ENCODE peak calls at places on chromosomes 11 and 22, in four cellular contexts. One of them, this sample, is unnamed.

GRCh38 chr11:116782728-116783127 is 5.1 kb downstream of the ZPR1 start:
- DNase-seq in brain microvascular endothelial cell: no peak
- DNase-seq in fibroblast of lung: peak; percentile 54
- DNase-seq in Calu3: no peak
- DNase-seq in this sample: peak; percentile 19

GRCh38 chr11:36411202-36411640 is 98.9 kb downstream of the TRAF6 start:
- DNase-seq in brain microvascular endothelial cell: no peak
- DNase-seq in Calu3: no peak
- DNase-seq in fibroblast of lung: no peak
- DNase-seq in this sample: no peak

GRCh38 chr22:19713650-19714319 is 518 bp upstream of the SEPTIN5 start:
- DNase-seq in fibroblast of lung: no peak
- DNase-seq in brain microvascular endothelial cell: no peak
- DNase-seq in Calu3: peak; percentile 28
- DNase-seq in this sample: no peak

GRCh38 chr11:57354699-57355098 is 16.5 kb downstream of the P2RX3 start:
- DNase-seq in Calu3: no peak
- DNase-seq in brain microvascular endothelial cell: no peak
- DNase-seq in fibroblast of lung: no peak
- DNase-seq in this sample: no peak

GRCh38 chr22:21621891-21622623 is 7.8 kb downstream of the YDJC start:
- DNase-seq in fibroblast of lung: no peak
- DNase-seq in Calu3: no peak
- DNase-seq in brain microvascular endothelial cell: no peak
- DNase-seq in this sample: no peak

GRCh38 chr22:42930810-42931420 is 73.8 kb upstream of the ARFGAP3 start:
- DNase-seq in brain microvascular endothelial cell: peak; percentile 40
- DNase-seq in Calu3: peak; percentile 67
- DNase-seq in fibroblast of lung: peak; percentile 56
- DNase-seq in this sample: no peak

GRCh38 chr11:14336507-14337503 is 22.2 kb downstream of the RRAS2 start:
- DNase-seq in fibroblast of lung: peak; percentile 95
- DNase-seq in brain microvascular endothelial cell: peak; percentile 98
- DNase-seq in Calu3: no peak
- DNase-seq in this sample: peak; percentile 92

GRCh38 chr11:85787809-85788805 is 22.8 kb downstream of the SYTL2 start:
- DNase-seq in Calu3: peak; percentile 28
- DNase-seq in brain microvascular endothelial cell: no peak
- DNase-seq in fibroblast of lung: no peak
- DNase-seq in this sample: no peak

GRCh38 chr22:36922097-36922608 is 8.7 kb downstream of the CSF2RB start:
- DNase-seq in Calu3: no peak
- DNase-seq in fibroblast of lung: no peak
- DNase-seq in brain microvascular endothelial cell: no peak
- DNase-seq in this sample: no peak

GRCh38 chr11:117479372-117479771 is 151.7 kb downstream of the CEP164 start:
- DNase-seq in brain microvascular endothelial cell: no peak
- DNase-seq in Calu3: no peak
- DNase-seq in fibroblast of lung: no peak
- DNase-seq in this sample: no peak

GRCh38 chr11:28110839-28111235 is 2.6 kb downstream of the METTL15 start:
- DNase-seq in Calu3: no peak
- DNase-seq in fibroblast of lung: peak; percentile 35
- DNase-seq in brain microvascular endothelial cell: no peak
- DNase-seq in this sample: peak; percentile 47

GRCh38 chr11:95082576-95083001 is 7.1 kb upstream of the ENDOD1 start:
- DNase-seq in fibroblast of lung: no peak
- DNase-seq in brain microvascular endothelial cell: no peak
- DNase-seq in Calu3: no peak
- DNase-seq in this sample: no peak

GRCh38 chr11:26951849-26952515 is 41.9 kb upstream of the FIBIN start:
- DNase-seq in brain microvascular endothelial cell: no peak
- DNase-seq in fibroblast of lung: peak; percentile 65
- DNase-seq in Calu3: no peak
- DNase-seq in this sample: no peak

GRCh38 chr11:30049214-30049613 is 32.4 kb upstream of the KCNA4 start:
- DNase-seq in fibroblast of lung: no peak
- DNase-seq in brain microvascular endothelial cell: no peak
- DNase-seq in Calu3: no peak
- DNase-seq in this sample: no peak

GRCh38 chr11:30041171-30041570 is 24.3 kb upstream of the KCNA4 start:
- DNase-seq in fibroblast of lung: no peak
- DNase-seq in Calu3: no peak
- DNase-seq in brain microvascular endothelial cell: no peak
- DNase-seq in this sample: no peak

GRCh38 chr11:30045144-30045543 is 28.3 kb upstream of the KCNA4 start:
- DNase-seq in brain microvascular endothelial cell: no peak
- DNase-seq in fibroblast of lung: no peak
- DNase-seq in Calu3: no peak
- DNase-seq in this sample: no peak

DNA sequence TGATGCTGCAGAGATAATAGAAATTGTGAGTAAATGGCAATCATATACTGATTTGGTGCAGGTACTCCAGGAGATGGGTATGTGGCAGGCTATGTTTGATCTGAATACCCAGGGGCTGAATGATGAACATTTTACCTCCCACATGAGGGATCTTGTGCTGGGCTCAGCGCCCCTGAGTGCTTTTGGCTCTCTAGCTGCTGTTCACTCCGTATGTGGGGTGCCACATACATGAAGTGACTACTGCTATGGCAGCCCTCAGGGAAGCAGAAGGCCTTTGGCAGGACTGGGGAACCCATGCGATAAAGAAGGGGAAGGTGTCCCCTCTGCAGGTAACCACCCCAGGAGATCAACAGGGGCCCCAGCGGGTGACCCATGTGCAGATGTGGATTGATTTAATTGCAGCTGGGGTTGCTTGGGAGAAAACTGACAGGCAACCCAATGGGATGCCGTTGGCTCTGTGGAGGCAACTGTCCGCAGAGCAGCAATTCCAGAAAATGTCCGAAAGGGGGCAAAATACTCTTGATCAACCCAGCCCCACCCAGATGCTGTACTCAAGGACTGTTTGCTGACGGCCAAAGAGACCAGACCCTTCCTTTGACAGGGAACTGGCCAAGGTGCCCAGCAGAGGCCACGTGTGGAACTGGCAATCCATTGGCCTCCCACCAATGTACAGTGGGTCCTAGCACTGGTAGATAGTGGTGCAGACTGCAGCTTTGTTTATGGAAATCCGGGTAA is 29.5 kb upstream of the KCNA4 start:
- DNase-seq in fibroblast of lung: no peak
- DNase-seq in brain microvascular endothelial cell: no peak
- DNase-seq in Calu3: no peak
- DNase-seq in this sample: no peak
- TF ChIP-seq CTCF in fibroblast of lung: no peak
- TF ChIP-seq CTCF in brain microvascular endothelial cell: no peak
- TF ChIP-seq CTCF in Calu3: no peak
- TF ChIP-seq CTCF in this sample: no peak

GRCh38 chr11:127643659-127644058 is 643.1 kb upstream of the KIRREL3 start:
- DNase-seq in Calu3: no peak
- DNase-seq in fibroblast of lung: no peak
- DNase-seq in brain microvascular endothelial cell: no peak
- DNase-seq in this sample: no peak
- TF ChIP-seq CTCF in Calu3: no peak
- TF ChIP-seq CTCF in fibroblast of lung: no peak
- TF ChIP-seq CTCF in brain microvascular endothelial cell: no peak
- TF ChIP-seq CTCF in this sample: no peak

GRCh38 chr22:35893698-35894097 is 134.9 kb downstream of the RBFOX2 start:
- DNase-seq in Calu3: no peak
- DNase-seq in brain microvascular endothelial cell: no peak
- DNase-seq in fibroblast of lung: no peak
- DNase-seq in this sample: no peak

GRCh38 chr22:35892192-35892591 is 136.4 kb downstream of the RBFOX2 start:
- DNase-seq in Calu3: no peak
- DNase-seq in fibroblast of lung: peak; percentile 89
- DNase-seq in brain microvascular endothelial cell: peak; percentile 65
- DNase-seq in this sample: peak; percentile 71

GRCh38 chr22:35894937-35895708 is 133.5 kb downstream of the RBFOX2 start:
- DNase-seq in fibroblast of lung: peak; percentile 72
- DNase-seq in brain microvascular endothelial cell: peak; percentile 42
- DNase-seq in Calu3: no peak
- DNase-seq in this sample: peak; percentile 61

GRCh38 chr22:35896306-35896705 is 132.3 kb downstream of the RBFOX2 start:
- DNase-seq in fibroblast of lung: no peak
- DNase-seq in Calu3: no peak
- DNase-seq in brain microvascular endothelial cell: no peak
- DNase-seq in this sample: no peak

DNA sequence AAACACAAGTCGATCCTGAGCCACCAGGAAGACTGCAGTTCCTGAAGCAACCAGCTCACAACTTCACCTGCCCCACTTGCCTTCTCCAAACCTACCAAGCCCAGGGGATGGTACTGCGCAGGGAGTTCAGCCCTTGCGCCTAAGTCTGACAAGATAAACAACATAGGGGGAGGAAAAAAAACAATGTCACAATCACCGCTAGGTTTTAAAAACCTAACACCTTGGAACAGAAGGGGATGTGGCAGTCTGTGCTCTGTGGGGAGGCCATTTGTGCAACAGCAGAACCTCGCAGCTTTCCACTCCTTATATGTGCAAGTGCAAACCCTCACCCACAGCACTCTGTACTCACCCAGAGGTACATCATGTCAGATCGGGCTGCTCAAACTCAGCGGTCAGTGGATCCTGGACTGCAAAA is 134.2 kb downstream of the RBFOX2 start:
- DNase-seq in Calu3: no peak
- DNase-seq in fibroblast of lung: no peak
- DNase-seq in brain microvascular endothelial cell: no peak
- DNase-seq in this sample: peak; percentile 32
- TF ChIP-seq CTCF in Calu3: no peak
- TF ChIP-seq CTCF in fibroblast of lung: peak; percentile 1
- TF ChIP-seq CTCF in brain microvascular endothelial cell: no peak
- TF ChIP-seq CTCF in this sample: no peak

DNA sequence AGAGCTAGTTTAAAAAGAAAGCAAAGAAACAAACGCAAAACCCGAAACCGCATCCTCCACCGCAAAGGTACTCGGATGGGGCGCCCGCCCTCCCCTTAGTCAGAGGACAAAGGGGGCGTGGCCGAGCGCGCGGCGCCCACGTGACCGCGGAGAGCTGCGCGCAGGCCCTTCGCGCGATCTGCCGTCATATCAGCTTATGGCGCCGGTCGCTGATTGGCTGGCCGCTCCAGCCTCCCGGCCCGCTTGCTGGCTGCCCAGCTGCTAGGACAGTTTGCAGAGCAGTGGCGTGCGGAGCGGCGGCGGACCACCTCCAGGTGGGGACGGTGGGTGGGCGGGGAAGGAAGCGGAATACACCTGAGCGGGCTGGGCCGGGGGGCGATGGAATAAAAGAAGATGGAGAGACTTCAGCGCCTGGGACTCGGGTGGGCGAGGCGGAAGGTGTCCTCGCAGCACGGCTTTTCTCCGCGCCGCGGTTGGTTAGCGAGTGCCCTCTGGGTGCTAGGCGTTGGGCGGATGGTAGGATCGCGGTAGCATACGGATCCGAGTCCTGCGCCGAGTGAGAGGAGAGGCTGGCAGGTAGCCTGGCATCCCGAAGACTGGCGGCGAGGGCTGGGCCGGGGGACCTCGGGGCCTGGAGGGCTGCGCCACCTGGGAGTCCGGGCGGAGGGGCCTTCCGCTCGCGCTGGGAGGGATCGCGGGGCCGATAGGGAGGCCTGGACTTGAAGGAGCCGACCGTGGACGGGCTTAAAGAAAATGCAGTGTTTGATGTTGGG is at the start of gene SC5D:
- DNase-seq in brain microvascular endothelial cell: peak; percentile 87
- DNase-seq in Calu3: peak; percentile 88
- DNase-seq in fibroblast of lung: peak; percentile 94
- DNase-seq in this sample: peak; percentile 95
- TF ChIP-seq CTCF in brain microvascular endothelial cell: no peak
- TF ChIP-seq CTCF in Calu3: no peak
- TF ChIP-seq CTCF in fibroblast of lung: no peak
- TF ChIP-seq CTCF in this sample: no peak

GRCh38 chr11:62791501-62792192 is at the start of gene TMEM223:
- DNase-seq in Calu3: peak; percentile 93
- DNase-seq in fibroblast of lung: peak; percentile 75
- DNase-seq in brain microvascular endothelial cell: peak; percentile 68
- DNase-seq in this sample: peak; percentile 82
- TF ChIP-seq CTCF in Calu3: peak; percentile 20
- TF ChIP-seq CTCF in fibroblast of lung: no peak
- TF ChIP-seq CTCF in brain microvascular endothelial cell: peak; percentile 12
- TF ChIP-seq CTCF in this sample: no peak

GRCh38 chr11:121650520-121651266 is 197.9 kb upstream of the SORL1-AS1 start:
- DNase-seq in fibroblast of lung: no peak
- DNase-seq in brain microvascular endothelial cell: no peak
- DNase-seq in Calu3: no peak
- DNase-seq in this sample: no peak

GRCh38 chr11:121651267-121651625 is 198.5 kb upstream of the SORL1-AS1 start:
- DNase-seq in brain microvascular endothelial cell: no peak
- DNase-seq in Calu3: no peak
- DNase-seq in fibroblast of lung: no peak
- DNase-seq in this sample: no peak

GRCh38 chr11:121655481-121656332 is 202.9 kb upstream of the SORL1-AS1 start:
- DNase-seq in brain microvascular endothelial cell: peak; percentile 96
- DNase-seq in Calu3: peak; percentile 81
- DNase-seq in fibroblast of lung: peak; percentile 97
- DNase-seq in this sample: peak; percentile 97

GRCh38 chr11:121654506-121655480 is 202.0 kb upstream of the SORL1-AS1 start:
- DNase-seq in brain microvascular endothelial cell: no peak
- DNase-seq in Calu3: no peak
- DNase-seq in fibroblast of lung: peak; percentile 51
- DNase-seq in this sample: no peak

DNA sequence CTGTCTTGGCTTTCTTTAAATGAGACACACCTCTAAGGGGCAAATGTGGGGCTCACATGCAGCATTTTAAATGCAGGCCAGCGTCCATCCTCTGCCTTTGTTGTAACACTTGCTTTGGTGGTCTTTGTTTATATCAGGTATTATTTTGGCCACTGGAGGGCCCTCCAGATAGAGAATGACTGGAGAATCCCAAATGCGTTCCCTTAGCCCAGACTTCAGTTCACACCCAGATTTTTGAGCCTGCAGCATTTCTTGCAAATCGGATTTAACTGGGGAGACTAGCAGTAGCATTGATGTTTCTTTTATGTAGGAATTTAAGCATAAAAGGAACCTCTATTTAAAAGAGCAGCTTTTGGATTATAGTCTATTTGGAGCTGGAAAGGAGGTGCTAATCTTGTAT is 200.2 kb upstream of the SORL1-AS1 start:
- DNase-seq in fibroblast of lung: peak; percentile 38
- DNase-seq in brain microvascular endothelial cell: no peak
- DNase-seq in Calu3: no peak
- DNase-seq in this sample: peak; percentile 40
- TF ChIP-seq CTCF in fibroblast of lung: peak; percentile 37
- TF ChIP-seq CTCF in brain microvascular endothelial cell: peak; percentile 71
- TF ChIP-seq CTCF in Calu3: no peak
- TF ChIP-seq CTCF in this sample: peak; percentile 50